ENCODE peak calls at places on chromosomes 5 and 9, in eight cellular contexts. G is stimulated activated CD4-positive, alpha-beta T cell treated with anti-CD3 and anti-CD28 coated beads, Interleukin-4, amount 100 ng/mL, for 4 hours; Q is natural killer cell; K is CD8-positive, alpha-beta T cell; L is adipocyte; D is KBM-7; H is RWPE1; W is neural crest cell. U is an unnamed sample.

GRCh38 chr9:98075332-98075805 is 18.8 kb downstream of the NANS start:
- DNase-seq in Q (no peak), H (peak; percentile 83), W (no peak), G (no peak), L (peak; percentile 77), D (peak; percentile 17), K (no peak), U (no peak)

GRCh38 chr5:168217497-168217896 is 73.9 kb upstream of the WWC1 start:
- DNase-seq in L (no peak), G (no peak), W (no peak), D (no peak), K (no peak), H (no peak), Q (no peak), U (no peak)

GRCh38 chr5:142184939-142185526 is 76.5 kb downstream of the NDFIP1 start:
- DNase-seq in Q (no peak), W (no peak), L (no peak), G (no peak), K (no peak), H (no peak), D (no peak), U (no peak)

GRCh38 chr5:96113170-96113939 is 151.7 kb upstream of the ELL2 start:
- DNase-seq in D (no peak), H (peak; percentile 94), G (no peak), K (no peak), Q (no peak), W (no peak), L (no peak), U (no peak)

GRCh38 chr5:17429353-17429752 is 68.7 kb upstream of the TAF11L2 start:
- DNase-seq in K (no peak), W (no peak), L (no peak), Q (no peak), D (no peak), G (no peak), H (peak; percentile 16), U (peak; percentile 73)

GRCh38 chr5:160466889-160467554 is 45.4 kb downstream of the PTTG1 start:
- DNase-seq in H (no peak), L (peak; percentile 35), Q (no peak), G (no peak), K (no peak), W (no peak), D (no peak), U (no peak)

GRCh38 chr5:55409775-55410174 is 102.0 kb downstream of the MTREX start:
- DNase-seq in Q (no peak), W (no peak), G (no peak), H (no peak), L (no peak), K (no peak), D (no peak), U (no peak)

GRCh38 chr5:175860531-175861045 is 10.8 kb upstream of the CPLX2 start:
- DNase-seq in H (no peak), L (no peak), G (no peak), K (no peak), W (no peak), D (no peak), Q (no peak), U (peak; percentile 80)

GRCh38 chr9:114384836-114385411 is 2.9 kb downstream of the AKNA start:
- DNase-seq in W (no peak), K (no peak), G (no peak), L (no peak), H (no peak), Q (no peak), D (no peak), U (no peak)

GRCh38 chr5:127153031-127153430 is 79.7 kb upstream of the C5orf63 start:
- DNase-seq in Q (no peak), K (no peak), W (no peak), D (no peak), L (no peak), H (no peak), G (no peak), U (no peak)

GRCh38 chr5:170154297-170154696 is 48.6 kb downstream of the FOXI1 start:
- DNase-seq in D (no peak), G (no peak), L (no peak), Q (no peak), K (no peak), H (no peak), W (no peak), U (no peak)

GRCh38 chr5:138985256-138985655 is 110.1 kb upstream of the LRRTM2 start:
- DNase-seq in W (no peak), D (no peak), G (no peak), Q (no peak), H (no peak), K (no peak), L (no peak), U (no peak)

GRCh38 chr9:71911908-71912325 is 478 bp downstream of the C9orf85 start:
- DNase-seq in H (peak; percentile 15), W (no peak), K (no peak), Q (no peak), L (peak; percentile 77), G (no peak), D (no peak), U (no peak)

GRCh38 chr5:154519375-154519774 is 41.3 kb upstream of the HAND1 start:
- DNase-seq in Q (no peak), G (no peak), H (no peak), D (no peak), L (peak; percentile 24), W (no peak), K (no peak), U (no peak)

GRCh38 chr5:81980598-81981260 is 8.9 kb downstream of the ATG10 start:
- DNase-seq in D (no peak), Q (no peak), K (no peak), H (no peak), W (no peak), G (no peak), L (no peak), U (no peak)

GRCh38 chr5:144416196-144416595 is 245.5 kb downstream of the KCTD16 start:
- DNase-seq in D (no peak), W (no peak), Q (no peak), L (no peak), K (no peak), H (no peak), G (no peak), U (no peak)

GRCh38 chr5:139747583-139748504 is 47.8 kb upstream of the PSD2 start:
- DNase-seq in D (no peak), Q (peak; percentile 83), L (peak; percentile 64), W (peak; percentile 44), H (no peak), G (peak; percentile 42), K (peak; percentile 56), U (peak; percentile 85)

GRCh38 chr5:164934039-164934438 is 1428.6 kb downstream of the MAT2B start:
- DNase-seq in K (no peak), Q (no peak), D (no peak), H (no peak), G (no peak), L (no peak), W (no peak), U (no peak)

GRCh38 chr5:113122053-113122452 is 145.5 kb downstream of the DCP2 start:
- DNase-seq in D (no peak), K (no peak), G (no peak), W (no peak), L (peak; percentile 71), Q (no peak), H (peak; percentile 84), U (no peak)

GRCh38 chr5:38468978-38469706 is 87.3 kb downstream of the LIFR start:
- DNase-seq in D (no peak), G (no peak), W (no peak), H (no peak), L (no peak), K (no peak), Q (no peak), U (peak; percentile 9)

GRCh38 chr5:32942225-32942989 is 231.3 kb downstream of the NPR3 start:
- DNase-seq in D (peak; percentile 63), H (no peak), K (no peak), Q (no peak), G (no peak), W (no peak), L (no peak), U (peak; percentile 9)

GRCh38 chr9:14314929-14315753 is 1.2 kb upstream of the NFIB start:
- DNase-seq in Q (no peak), W (peak; percentile 46), K (no peak), H (peak; percentile 69), G (no peak), D (peak; percentile 50), L (peak; percentile 93), U (peak; percentile 31)

GRCh38 chr5:171534009-171534895 is 114.8 kb downstream of the FGF18 start:
- DNase-seq in H (no peak), D (no peak), Q (no peak), W (no peak), L (no peak), G (no peak), K (no peak), U (peak; percentile 70)

GRCh38 chr9:133032171-133032570 is 1.4 kb downstream of the GTF3C5 start:
- DNase-seq in D (no peak), W (no peak), Q (no peak), H (no peak), K (no peak), G (no peak), L (no peak), U (no peak)

GRCh38 chr5:178265746-178266145 is 33.1 kb upstream of the PHYKPL start:
- DNase-seq in K (no peak), W (no peak), D (no peak), G (no peak), H (no peak), Q (no peak), L (no peak), U (no peak)

GRCh38 chr9:128986671-128987070 is 39.2 kb downstream of the NUP188 start:
- DNase-seq in Q (no peak), K (no peak), H (no peak), L (no peak), D (no peak), G (no peak), W (no peak), U (no peak)

GRCh38 chr9:129283705-129284606 is 105.9 kb upstream of the IER5L start:
- DNase-seq in Q (peak; percentile 12), D (no peak), K (no peak), H (no peak), G (no peak), L (no peak), W (no peak), U (no peak)

GRCh38 chr5:98349251-98349989 is 424.0 kb upstream of the RGMB start:
- DNase-seq in Q (no peak), G (no peak), H (no peak), K (no peak), L (peak; percentile 24), D (peak; percentile 38), W (no peak), U (no peak)

GRCh38 chr5:172175263-172175719 is 12.7 kb downstream of the STK10 start:
- DNase-seq in W (no peak), K (peak; percentile 93), G (peak; percentile 78), H (no peak), L (no peak), Q (peak; percentile 73), D (peak; percentile 93), U (peak; percentile 89)

U was measured in SW480.